ENCODE peak calls at places on chromosomes 16 and 17, in eight cellular contexts. One of them, this sample, is unnamed.

GRCh38 chr16:83603981-83604570 is 203.7 kb upstream of the HSBP1 start:
- DNase-seq in left cardiac atrium: no peak
- DNase-seq in NCI-H1436 treated with DMSO at 0.1 percent for 48 hours: no peak
- DNase-seq in memory B cell: no peak
- DNase-seq in tibial artery: no peak
- DNase-seq in NCI-H460: no peak
- DNase-seq in endothelial cell: no peak
- DNase-seq in A172: no peak
- DNase-seq in this sample: no peak

GRCh38 chr17:17032131-17032692 is 10.0 kb upstream of the MPRIP start:
- DNase-seq in left cardiac atrium: peak
- DNase-seq in NCI-H1436 treated with DMSO at 0.1 percent for 48 hours: no peak
- DNase-seq in memory B cell: no peak
- DNase-seq in tibial artery: peak
- DNase-seq in NCI-H460: no peak
- DNase-seq in endothelial cell: no peak
- DNase-seq in A172: peak
- DNase-seq in this sample: peak

GRCh38 chr16:68539704-68540370 is 746 bp downstream of the ZFP90 start:
- DNase-seq in left cardiac atrium: no peak
- DNase-seq in NCI-H1436 treated with DMSO at 0.1 percent for 48 hours: no peak
- DNase-seq in memory B cell: no peak
- DNase-seq in tibial artery: no peak
- DNase-seq in NCI-H460: no peak
- DNase-seq in endothelial cell: no peak
- DNase-seq in A172: peak
- DNase-seq in this sample: no peak

GRCh38 chr16:60811657-60812056 is 1224.6 kb downstream of the CDH8 start:
- DNase-seq in left cardiac atrium: no peak
- DNase-seq in NCI-H1436 treated with DMSO at 0.1 percent for 48 hours: no peak
- DNase-seq in memory B cell: no peak
- DNase-seq in tibial artery: no peak
- DNase-seq in NCI-H460: no peak
- DNase-seq in endothelial cell: no peak
- DNase-seq in A172: no peak
- DNase-seq in this sample: no peak

GRCh38 chr16:88405325-88406060 is 22.7 kb downstream of the ZNF469 start:
- DNase-seq in left cardiac atrium: peak
- DNase-seq in NCI-H1436 treated with DMSO at 0.1 percent for 48 hours: no peak
- DNase-seq in memory B cell: no peak
- DNase-seq in tibial artery: peak
- DNase-seq in NCI-H460: no peak
- DNase-seq in endothelial cell: no peak
- DNase-seq in A172: no peak
- DNase-seq in this sample: peak

GRCh38 chr17:63537991-63538692 is 12.1 kb upstream of the DCAF7 start:
- DNase-seq in left cardiac atrium: no peak
- DNase-seq in NCI-H1436 treated with DMSO at 0.1 percent for 48 hours: no peak
- DNase-seq in memory B cell: no peak
- DNase-seq in tibial artery: no peak
- DNase-seq in NCI-H460: no peak
- DNase-seq in endothelial cell: no peak
- DNase-seq in A172: no peak
- DNase-seq in this sample: no peak

GRCh38 chr17:1646199-1646875 is 805 bp upstream of the SCARF1 start:
- DNase-seq in left cardiac atrium: no peak
- DNase-seq in NCI-H1436 treated with DMSO at 0.1 percent for 48 hours: no peak
- DNase-seq in memory B cell: no peak
- DNase-seq in tibial artery: no peak
- DNase-seq in NCI-H460: no peak
- DNase-seq in endothelial cell: no peak
- DNase-seq in A172: no peak
- DNase-seq in this sample: no peak

GRCh38 chr16:19698480-19699465 is 19.3 kb downstream of the KNOP1 start:
- DNase-seq in left cardiac atrium: no peak
- DNase-seq in NCI-H1436 treated with DMSO at 0.1 percent for 48 hours: no peak
- DNase-seq in memory B cell: no peak
- DNase-seq in tibial artery: no peak
- DNase-seq in NCI-H460: no peak
- DNase-seq in endothelial cell: no peak
- DNase-seq in A172: peak
- DNase-seq in this sample: peak

GRCh38 chr16:81279375-81279774 is 35.4 kb upstream of the GAN start:
- DNase-seq in left cardiac atrium: no peak
- DNase-seq in NCI-H1436 treated with DMSO at 0.1 percent for 48 hours: no peak
- DNase-seq in memory B cell: no peak
- DNase-seq in tibial artery: no peak
- DNase-seq in NCI-H460: no peak
- DNase-seq in endothelial cell: no peak
- DNase-seq in A172: no peak
- DNase-seq in this sample: peak

GRCh38 chr16:90046971-90047713 is 27.9 kb upstream of the DBNDD1 start:
- DNase-seq in left cardiac atrium: peak
- DNase-seq in NCI-H1436 treated with DMSO at 0.1 percent for 48 hours: no peak
- DNase-seq in memory B cell: no peak
- DNase-seq in tibial artery: peak
- DNase-seq in NCI-H460: no peak
- DNase-seq in endothelial cell: peak
- DNase-seq in A172: peak
- DNase-seq in this sample: peak

GRCh38 chr17:48642059-48642842 is 16.1 kb upstream of the HOXB9 start:
- DNase-seq in left cardiac atrium: no peak
- DNase-seq in NCI-H1436 treated with DMSO at 0.1 percent for 48 hours: no peak
- DNase-seq in memory B cell: no peak
- DNase-seq in tibial artery: no peak
- DNase-seq in NCI-H460: no peak
- DNase-seq in endothelial cell: no peak
- DNase-seq in A172: no peak
- DNase-seq in this sample: no peak

GRCh38 chr17:41919840-41920579 is 1.3 kb upstream of the ACLY start:
- DNase-seq in left cardiac atrium: no peak
- DNase-seq in NCI-H1436 treated with DMSO at 0.1 percent for 48 hours: no peak
- DNase-seq in memory B cell: no peak
- DNase-seq in tibial artery: no peak
- DNase-seq in NCI-H460: no peak
- DNase-seq in endothelial cell: no peak
- DNase-seq in A172: peak
- DNase-seq in this sample: no peak

GRCh38 chr17:51487947-51488346 is 227.6 kb downstream of the UTP18 start:
- DNase-seq in left cardiac atrium: no peak
- DNase-seq in NCI-H1436 treated with DMSO at 0.1 percent for 48 hours: no peak
- DNase-seq in memory B cell: no peak
- DNase-seq in tibial artery: no peak
- DNase-seq in NCI-H460: peak
- DNase-seq in endothelial cell: peak
- DNase-seq in A172: peak
- DNase-seq in this sample: no peak

GRCh38 chr17:13531701-13532100 is 70.0 kb downstream of the HS3ST3A1 start:
- DNase-seq in left cardiac atrium: no peak
- DNase-seq in NCI-H1436 treated with DMSO at 0.1 percent for 48 hours: no peak
- DNase-seq in memory B cell: no peak
- DNase-seq in tibial artery: no peak
- DNase-seq in NCI-H460: no peak
- DNase-seq in endothelial cell: no peak
- DNase-seq in A172: no peak
- DNase-seq in this sample: peak

GRCh38 chr17:61731330-61731729 is 132.0 kb downstream of the BRIP1 start:
- DNase-seq in left cardiac atrium: no peak
- DNase-seq in NCI-H1436 treated with DMSO at 0.1 percent for 48 hours: no peak
- DNase-seq in memory B cell: no peak
- DNase-seq in tibial artery: no peak
- DNase-seq in NCI-H460: no peak
- DNase-seq in endothelial cell: no peak
- DNase-seq in A172: no peak
- DNase-seq in this sample: no peak

GRCh38 chr16:65621640-65622039 is 499.8 kb upstream of the CDH11 start:
- DNase-seq in left cardiac atrium: peak
- DNase-seq in NCI-H1436 treated with DMSO at 0.1 percent for 48 hours: no peak
- DNase-seq in memory B cell: no peak
- DNase-seq in tibial artery: no peak
- DNase-seq in NCI-H460: no peak
- DNase-seq in endothelial cell: no peak
- DNase-seq in A172: no peak
- DNase-seq in this sample: no peak

GRCh38 chr17:41645371-41646063 is 21.1 kb upstream of the KRT17 start:
- DNase-seq in left cardiac atrium: no peak
- DNase-seq in NCI-H1436 treated with DMSO at 0.1 percent for 48 hours: no peak
- DNase-seq in memory B cell: no peak
- DNase-seq in tibial artery: no peak
- DNase-seq in NCI-H460: peak
- DNase-seq in endothelial cell: no peak
- DNase-seq in A172: peak
- DNase-seq in this sample: peak

GRCh38 chr17:51793686-51794085 is 364.8 kb downstream of the CA10 start:
- DNase-seq in left cardiac atrium: no peak
- DNase-seq in NCI-H1436 treated with DMSO at 0.1 percent for 48 hours: no peak
- DNase-seq in memory B cell: no peak
- DNase-seq in tibial artery: no peak
- DNase-seq in NCI-H460: no peak
- DNase-seq in endothelial cell: no peak
- DNase-seq in A172: no peak
- DNase-seq in this sample: no peak

GRCh38 chr17:65677932-65678331 is 116.5 kb upstream of the AXIN2 start:
- DNase-seq in left cardiac atrium: no peak
- DNase-seq in NCI-H1436 treated with DMSO at 0.1 percent for 48 hours: no peak
- DNase-seq in memory B cell: no peak
- DNase-seq in tibial artery: no peak
- DNase-seq in NCI-H460: no peak
- DNase-seq in endothelial cell: no peak
- DNase-seq in A172: peak
- DNase-seq in this sample: peak

GRCh38 chr17:67379251-67379630 is 2.2 kb downstream of the PITPNC1 start:
- DNase-seq in left cardiac atrium: no peak
- DNase-seq in NCI-H1436 treated with DMSO at 0.1 percent for 48 hours: no peak
- DNase-seq in memory B cell: no peak
- DNase-seq in tibial artery: no peak
- DNase-seq in NCI-H460: no peak
- DNase-seq in endothelial cell: no peak
- DNase-seq in A172: no peak
- DNase-seq in this sample: no peak

GRCh38 chr16:17303101-17303500 is 167.7 kb downstream of the XYLT1 start:
- DNase-seq in left cardiac atrium: no peak
- DNase-seq in NCI-H1436 treated with DMSO at 0.1 percent for 48 hours: no peak
- DNase-seq in memory B cell: peak
- DNase-seq in tibial artery: no peak
- DNase-seq in NCI-H460: no peak
- DNase-seq in endothelial cell: no peak
- DNase-seq in A172: no peak
- DNase-seq in this sample: no peak

GRCh38 chr17:29039764-29040598 is 3.0 kb upstream of the PIPOX start:
- DNase-seq in left cardiac atrium: no peak
- DNase-seq in NCI-H1436 treated with DMSO at 0.1 percent for 48 hours: no peak
- DNase-seq in memory B cell: no peak
- DNase-seq in tibial artery: no peak
- DNase-seq in NCI-H460: no peak
- DNase-seq in endothelial cell: no peak
- DNase-seq in A172: peak
- DNase-seq in this sample: peak

GRCh38 chr16:12099451-12100123 is 123.1 kb downstream of the SNX29 start:
- DNase-seq in left cardiac atrium: peak
- DNase-seq in NCI-H1436 treated with DMSO at 0.1 percent for 48 hours: no peak
- DNase-seq in memory B cell: no peak
- DNase-seq in tibial artery: no peak
- DNase-seq in NCI-H460: no peak
- DNase-seq in endothelial cell: no peak
- DNase-seq in A172: no peak
- DNase-seq in this sample: no peak

GRCh38 chr16:10069374-10069773 is 112.9 kb downstream of the GRIN2A start:
- DNase-seq in left cardiac atrium: peak
- DNase-seq in NCI-H1436 treated with DMSO at 0.1 percent for 48 hours: no peak
- DNase-seq in memory B cell: no peak
- DNase-seq in tibial artery: no peak
- DNase-seq in NCI-H460: no peak
- DNase-seq in endothelial cell: no peak
- DNase-seq in A172: no peak
- DNase-seq in this sample: no peak

GRCh38 chr17:61947367-61948078 is 19.7 kb upstream of the INTS2 start:
- DNase-seq in left cardiac atrium: no peak
- DNase-seq in NCI-H1436 treated with DMSO at 0.1 percent for 48 hours: no peak
- DNase-seq in memory B cell: no peak
- DNase-seq in tibial artery: no peak
- DNase-seq in NCI-H460: no peak
- DNase-seq in endothelial cell: no peak
- DNase-seq in A172: no peak
- DNase-seq in this sample: no peak

GRCh38 chr17:16027708-16028584 is 28.3 kb downstream of the TTC19 start:
- DNase-seq in left cardiac atrium: no peak
- DNase-seq in NCI-H1436 treated with DMSO at 0.1 percent for 48 hours: no peak
- DNase-seq in memory B cell: no peak
- DNase-seq in tibial artery: no peak
- DNase-seq in NCI-H460: peak
- DNase-seq in endothelial cell: no peak
- DNase-seq in A172: peak
- DNase-seq in this sample: peak

GRCh38 chr17:3602499-3602898 is 6.7 kb downstream of the TRPV1 start:
- DNase-seq in left cardiac atrium: peak
- DNase-seq in NCI-H1436 treated with DMSO at 0.1 percent for 48 hours: no peak
- DNase-seq in memory B cell: peak
- DNase-seq in tibial artery: no peak
- DNase-seq in NCI-H460: peak
- DNase-seq in endothelial cell: no peak
- DNase-seq in A172: peak
- DNase-seq in this sample: no peak

GRCh38 chr17:69344939-69345338 is 18.0 kb upstream of the ABCA5 start:
- DNase-seq in left cardiac atrium: no peak
- DNase-seq in NCI-H1436 treated with DMSO at 0.1 percent for 48 hours: no peak
- DNase-seq in memory B cell: no peak
- DNase-seq in tibial artery: no peak
- DNase-seq in NCI-H460: no peak
- DNase-seq in endothelial cell: no peak
- DNase-seq in A172: no peak
- DNase-seq in this sample: no peak

GRCh38 chr16:15518412-15519351 is 84.3 kb downstream of the BMERB1 start:
- DNase-seq in left cardiac atrium: peak
- DNase-seq in NCI-H1436 treated with DMSO at 0.1 percent for 48 hours: no peak
- DNase-seq in memory B cell: no peak
- DNase-seq in tibial artery: peak
- DNase-seq in NCI-H460: no peak
- DNase-seq in endothelial cell: no peak
- DNase-seq in A172: peak
- DNase-seq in this sample: peak

GRCh38 chr17:57550671-57551315 is 194.3 kb downstream of the CCDC182 start:
- DNase-seq in left cardiac atrium: no peak
- DNase-seq in NCI-H1436 treated with DMSO at 0.1 percent for 48 hours: no peak
- DNase-seq in memory B cell: no peak
- DNase-seq in tibial artery: no peak
- DNase-seq in NCI-H460: no peak
- DNase-seq in endothelial cell: no peak
- DNase-seq in A172: no peak
- DNase-seq in this sample: no peak

GRCh38 chr17:50267074-50267841 is 7.0 kb upstream of the TMEM92 start:
- DNase-seq in left cardiac atrium: peak
- DNase-seq in NCI-H1436 treated with DMSO at 0.1 percent for 48 hours: no peak
- DNase-seq in memory B cell: no peak
- DNase-seq in tibial artery: no peak
- DNase-seq in NCI-H460: no peak
- DNase-seq in endothelial cell: no peak
- DNase-seq in A172: no peak
- DNase-seq in this sample: no peak

GRCh38 chr17:31787857-31788570 is 71.0 kb downstream of the COPRS start:
- DNase-seq in left cardiac atrium: peak
- DNase-seq in NCI-H1436 treated with DMSO at 0.1 percent for 48 hours: no peak
- DNase-seq in memory B cell: no peak
- DNase-seq in tibial artery: peak
- DNase-seq in NCI-H460: peak
- DNase-seq in endothelial cell: no peak
- DNase-seq in A172: peak
- DNase-seq in this sample: peak

GRCh38 chr17:49361129-49361901 is 735 bp downstream of the ZNF652 start:
- DNase-seq in left cardiac atrium: peak
- DNase-seq in NCI-H1436 treated with DMSO at 0.1 percent for 48 hours: no peak
- DNase-seq in memory B cell: peak
- DNase-seq in tibial artery: no peak
- DNase-seq in NCI-H460: peak
- DNase-seq in endothelial cell: no peak
- DNase-seq in A172: peak
- DNase-seq in this sample: peak

This sample was measured in astrocyte.